ENCODE peak calls at places on chromosomes 4 and X, in four cellular contexts. P, S, E and Y are unnamed samples.

GRCh38 chrX:41666251-41666650 is 22.5 kb upstream of the GPR34 start:
- DNase-seq in P (no peak), S (no peak), E (no peak), Y (no peak)

GRCh38 chr4:152220201-152220666 is 315.7 kb downstream of the FBXW7 start:
- DNase-seq in P (no peak), S (no peak), E (no peak), Y (no peak)

GRCh38 chr4:8848507-8849265 is 23.0 kb downstream of the HMX1 start:
- DNase-seq in P (no peak), S (no peak), E (no peak), Y (peak; percentile 17)

GRCh38 chr4:73619351-73619750 is 885 bp downstream of the RASSF6 start:
- DNase-seq in P (no peak), S (no peak), E (no peak), Y (no peak)

GRCh38 chr4:29852537-29852936 is 867.6 kb upstream of the PCDH7 start:
- DNase-seq in P (no peak), S (no peak), E (no peak), Y (no peak)

GRCh38 chr4:16537926-16538325 is 311.7 kb upstream of the TAPT1 start:
- DNase-seq in P (no peak), S (no peak), E (no peak), Y (no peak)

GRCh38 chr4:4575284-4576211 is 33.7 kb upstream of the STX18 start:
- DNase-seq in P (peak; percentile 9), S (peak; percentile 65), E (no peak), Y (peak; percentile 78)

GRCh38 chrX:43745938-43746721 is 90.0 kb downstream of the MAOA start:
- DNase-seq in P (no peak), S (no peak), E (no peak), Y (no peak)

GRCh38 chrX:102835504-102836146 is 101.4 kb upstream of the RAB40AL start:
- DNase-seq in P (no peak), S (no peak), E (peak; percentile 1), Y (no peak)

GRCh38 chr4:38060829-38061431 is 100.7 kb downstream of the PTTG2 start:
- DNase-seq in P (no peak), S (no peak), E (no peak), Y (peak; percentile 43)

GRCh38 chr4:183337833-183338232 is 15.6 kb upstream of the CLDN24 start:
- DNase-seq in P (no peak), S (no peak), E (no peak), Y (no peak)
- TF ChIP-seq PBX3 in P (no peak), S (no peak), E (no peak), Y (no peak)

GRCh38 chr4:117545042-117545441 is 459.7 kb upstream of the TRAM1L1 start:
- DNase-seq in P (no peak), S (no peak), E (no peak), Y (no peak)
- TF ChIP-seq PBX3 in P (no peak), S (no peak), E (no peak), Y (no peak)

GRCh38 chr4:77758804-77759203 is 60.4 kb downstream of the CNOT6L start:
- DNase-seq in P (no peak), S (no peak), E (no peak), Y (no peak)

GRCh38 chr4:77761595-77761994 is 57.6 kb downstream of the CNOT6L start:
- DNase-seq in P (no peak), S (no peak), E (no peak), Y (no peak)

GRCh38 chr4:77765720-77766119 is 53.4 kb downstream of the CNOT6L start:
- DNase-seq in P (no peak), S (no peak), E (peak; percentile 13), Y (no peak)

GRCh38 chr4:77762531-77762930 is 56.6 kb downstream of the CNOT6L start:
- DNase-seq in P (no peak), S (no peak), E (no peak), Y (no peak)
- TF ChIP-seq PBX3 in P (no peak), S (no peak), E (no peak), Y (no peak)

GRCh38 chr4:41176357-41176756 is 38.0 kb downstream of the APBB2 start:
- DNase-seq in P (no peak), S (no peak), E (peak; percentile 23), Y (no peak)
- TF ChIP-seq PBX3 in P (no peak), S (no peak), E (no peak), Y (peak; percentile 51)

DNA sequence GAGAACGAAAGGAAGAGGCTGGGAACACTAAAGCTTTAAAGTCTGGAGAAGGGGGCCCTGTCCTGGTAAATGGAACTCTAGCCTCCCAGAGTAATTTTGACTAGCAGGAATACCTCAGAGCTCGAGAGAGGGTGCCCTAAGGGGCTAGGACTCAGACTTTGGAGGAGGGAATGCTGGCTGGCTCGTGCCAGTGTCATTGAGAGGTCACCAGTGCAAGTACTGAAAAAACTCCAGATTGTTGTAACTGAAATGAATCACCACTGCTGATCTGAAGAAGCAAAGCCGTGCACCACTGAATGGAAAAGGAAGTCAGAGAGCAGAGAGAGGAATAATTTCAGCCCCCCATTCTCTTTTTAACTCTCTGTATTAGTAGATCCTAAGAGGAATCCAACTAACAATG is 690.2 kb downstream of the FAT4 start:
- DNase-seq in P (no peak), S (no peak), E (no peak), Y (no peak)
- TF ChIP-seq PBX3 in P (no peak), S (no peak), E (no peak), Y (no peak)

GRCh38 chr4:24655326-24655725 is 71.0 kb upstream of the DHX15 start:
- DNase-seq in P (no peak), S (no peak), E (no peak), Y (no peak)

GRCh38 chr4:24657768-24658617 is 73.6 kb upstream of the DHX15 start:
- DNase-seq in P (peak; percentile 80), S (peak; percentile 51), E (peak; percentile 73), Y (no peak)

GRCh38 chr4:24659241-24659961 is 75.0 kb upstream of the DHX15 start:
- DNase-seq in P (no peak), S (no peak), E (no peak), Y (no peak)

GRCh38 chr4:24655971-24656370 is 71.6 kb upstream of the DHX15 start:
- DNase-seq in P (no peak), S (no peak), E (no peak), Y (no peak)

DNA sequence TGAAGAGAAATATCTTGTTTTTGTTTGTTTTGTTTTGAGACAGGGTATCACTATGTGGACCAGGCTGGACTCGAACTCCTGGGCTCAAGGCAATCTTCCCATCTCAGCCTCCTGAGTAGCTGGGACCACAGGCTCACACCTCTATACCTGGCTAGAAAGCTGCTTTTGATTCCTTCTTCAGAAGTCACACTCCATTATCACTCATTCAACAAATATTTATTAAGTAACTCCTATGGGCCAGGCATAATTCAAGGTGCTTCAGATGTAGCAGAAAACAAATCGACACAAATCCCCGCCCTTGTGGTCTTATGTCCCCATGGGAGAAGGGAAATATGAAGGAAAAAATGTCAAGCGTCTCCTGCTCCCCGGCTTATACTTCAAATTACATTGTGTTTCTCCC is 72.6 kb upstream of the DHX15 start:
- DNase-seq in P (no peak), S (no peak), E (no peak), Y (no peak)
- TF ChIP-seq PBX3 in P (no peak), S (no peak), E (no peak), Y (no peak)

GRCh38 chrX:20362268-20363002 is 95.7 kb upstream of the RPS6KA3 start:
- DNase-seq in P (no peak), S (peak; percentile 60), E (peak; percentile 93), Y (no peak)
- TF ChIP-seq PBX3 in P (no peak), S (no peak), E (no peak), Y (no peak)

DNA sequence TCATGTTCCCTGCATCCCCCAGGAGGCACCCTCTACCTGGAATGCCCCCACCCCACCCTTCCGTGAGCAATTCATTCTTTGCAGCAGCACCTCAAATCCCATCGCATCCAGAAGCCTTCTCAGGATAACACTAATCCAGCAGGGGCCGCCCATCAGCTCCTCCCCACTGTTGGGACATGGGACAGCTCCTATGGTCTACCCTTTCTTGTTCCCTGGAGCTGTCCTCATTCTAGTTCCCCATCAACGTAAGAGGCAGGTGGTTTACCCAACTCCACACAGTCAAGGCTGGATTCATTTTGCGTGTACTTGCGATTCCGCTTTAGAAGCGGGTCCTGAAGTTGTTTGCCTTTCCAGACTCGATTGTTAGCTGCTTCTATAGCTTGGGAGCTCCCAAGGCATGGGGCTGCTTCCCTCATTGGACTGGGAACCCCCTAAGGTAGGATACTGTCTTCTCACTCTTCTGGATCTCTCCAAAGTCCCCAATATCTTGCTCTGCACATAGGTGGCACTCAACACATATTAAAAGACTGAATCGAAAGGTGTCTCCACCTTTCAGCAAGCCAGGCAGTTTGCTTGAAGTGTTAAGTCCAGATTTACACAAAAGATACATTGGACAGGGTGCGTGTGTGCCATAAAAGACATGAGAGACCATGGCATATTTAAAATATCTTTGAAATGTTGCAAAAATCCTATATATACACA is 942 bp upstream of the APLN start:
- DNase-seq in P (no peak), S (no peak), E (no peak), Y (no peak)
- TF ChIP-seq PBX3 in P (no peak), S (no peak), E (no peak), Y (no peak)